ENCODE peak calls at places on chromosome 10, in eight cellular contexts. M is hypothalamus; X is stimulated activated CD4-positive, alpha-beta T cell treated with anti-CD3 and anti-CD28 coated beads, Interleukin-15, amount 100 ng/mL, for 1 hour; Q is SW480; B is GM04504; D is astrocyte of the spinal cord; W is NB4; J is GM12865. N is an unnamed sample.

GRCh38 chr10:11625019-11625735 is 13.7 kb upstream of the USP6NL start:
- DNase-seq in M (no peak), X (no peak), Q (no peak), B (no peak), D (no peak), W (peak; percentile 23), J (peak; percentile 73), N (peak; percentile 59)

GRCh38 chr10:33139191-33139646 is 181.2 kb upstream of the ITGB1 start:
- DNase-seq in M (no peak), X (no peak), Q (peak; percentile 53), B (no peak), D (no peak), W (no peak), J (peak; percentile 10), N (no peak)

GRCh38 chr10:98096316-98096715 is 38.1 kb upstream of the R3HCC1L start:
- DNase-seq in M (no peak), X (no peak), Q (no peak), B (no peak), D (no peak), W (no peak), J (no peak), N (no peak)

GRCh38 chr10:125120046-125120710 is 40.2 kb downstream of the CTBP2 start:
- DNase-seq in M (no peak), X (no peak), Q (peak; percentile 47), B (peak; percentile 53), D (peak; percentile 53), W (no peak), J (no peak), N (no peak)

GRCh38 chr10:113746188-113746950 is 5.1 kb upstream of the PLEKHS1 start:
- DNase-seq in M (no peak), X (no peak), Q (no peak), B (no peak), D (no peak), W (no peak), J (no peak), N (no peak)

GRCh38 chr10:2077231-2077630 is 339.9 kb upstream of the ADARB2 start:
- DNase-seq in M (no peak), X (no peak), Q (no peak), B (no peak), D (no peak), W (no peak), J (no peak), N (no peak)

GRCh38 chr10:65294329-65294728 is 1631.5 kb upstream of the LRRTM3 start:
- DNase-seq in M (no peak), X (no peak), Q (no peak), B (peak; percentile 11), D (peak; percentile 30), W (no peak), J (no peak), N (no peak)

GRCh38 chr10:44811072-44811471 is 100.1 kb upstream of the TMEM72 start:
- DNase-seq in M (no peak), X (no peak), Q (no peak), B (no peak), D (no peak), W (no peak), J (no peak), N (no peak)

GRCh38 chr10:49539320-49539885 is 482 bp upstream of the ERCC6 start:
- DNase-seq in M (no peak), X (no peak), Q (peak; percentile 50), B (no peak), D (peak; percentile 68), W (peak; percentile 79), J (no peak), N (peak; percentile 44)

GRCh38 chr10:87534173-87534858 is 29.6 kb downstream of the MINPP1 start:
- DNase-seq in M (no peak), X (no peak), Q (no peak), B (no peak), D (no peak), W (no peak), J (peak; percentile 70), N (peak; percentile 34)

GRCh38 chr10:84523509-84523908 is 195.1 kb downstream of the CCSER2 start:
- DNase-seq in M (no peak), X (no peak), Q (peak; percentile 62), B (no peak), D (peak; percentile 33), W (no peak), J (no peak), N (no peak)

GRCh38 chr10:5968037-5968680 is 9.2 kb downstream of the IL15RA start:
- DNase-seq in M (no peak), X (no peak), Q (no peak), B (no peak), D (no peak), W (no peak), J (no peak), N (no peak)

GRCh38 chr10:92175164-92175563 is 115.7 kb downstream of the CPEB3 start:
- DNase-seq in M (no peak), X (no peak), Q (no peak), B (no peak), D (no peak), W (no peak), J (no peak), N (no peak)

GRCh38 chr10:119343001-119343601 is 135.7 kb downstream of the GRK5 start:
- DNase-seq in M (no peak), X (no peak), Q (no peak), B (no peak), D (no peak), W (no peak), J (no peak), N (no peak)

GRCh38 chr10:14876764-14877163 is 1.9 kb upstream of the SUV39H2 start:
- DNase-seq in M (no peak), X (no peak), Q (no peak), B (no peak), D (no peak), W (no peak), J (no peak), N (no peak)

GRCh38 chr10:104072786-104073185 is 12.9 kb downstream of the COL17A1 start:
- DNase-seq in M (no peak), X (no peak), Q (no peak), B (no peak), D (no peak), W (no peak), J (no peak), N (no peak)

GRCh38 chr10:126638542-126638941 is 32.0 kb downstream of the C10orf90 start:
- DNase-seq in M (no peak), X (no peak), Q (no peak), B (no peak), D (no peak), W (no peak), J (no peak), N (no peak)

GRCh38 chr10:80702143-80702542 is 164.4 kb downstream of the SH2D4B start:
- DNase-seq in M (no peak), X (no peak), Q (no peak), B (no peak), D (no peak), W (peak; percentile 26), J (peak; percentile 47), N (no peak)

GRCh38 chr10:70872281-70872680 is 16.1 kb downstream of the PCBD1 start:
- DNase-seq in M (no peak), X (no peak), Q (no peak), B (no peak), D (no peak), W (no peak), J (no peak), N (no peak)

GRCh38 chr10:59098811-59099452 is 77.5 kb upstream of the PHYHIPL start:
- DNase-seq in M (no peak), X (no peak), Q (no peak), B (no peak), D (peak; percentile 66), W (no peak), J (no peak), N (no peak)

GRCh38 chr10:96044686-96045085 is 1.3 kb downstream of the CCNJ start:
- DNase-seq in M (no peak), X (no peak), Q (peak; percentile 1), B (peak; percentile 8), D (peak; percentile 52), W (peak; percentile 79), J (peak; percentile 14), N (no peak)

GRCh38 chr10:119608316-119609155 is 11.8 kb upstream of the TIAL1 start:
- DNase-seq in M (peak; percentile 43), X (no peak), Q (peak; percentile 50), B (no peak), D (peak; percentile 32), W (peak; percentile 50), J (peak; percentile 21), N (peak; percentile 45)

GRCh38 chr10:98460837-98461499 is 14.2 kb upstream of the HPS1 start:
- DNase-seq in M (no peak), X (no peak), Q (peak; percentile 87), B (peak; percentile 76), D (peak; percentile 88), W (peak; percentile 16), J (no peak), N (no peak)

GRCh38 chr10:47176206-47176902 is 123.6 kb upstream of the GDF10 start:
- DNase-seq in M (no peak), X (no peak), Q (no peak), B (no peak), D (no peak), W (no peak), J (no peak), N (no peak)

GRCh38 chr10:91540714-91541113 is 92.2 kb downstream of the PPP1R3C start:
- DNase-seq in M (no peak), X (no peak), Q (no peak), B (no peak), D (no peak), W (no peak), J (peak; percentile 22), N (no peak)

GRCh38 chr10:127215882-127216281 is 19.5 kb upstream of the INSYN2A start:
- DNase-seq in M (no peak), X (no peak), Q (no peak), B (no peak), D (peak; percentile 34), W (no peak), J (no peak), N (no peak)

GRCh38 chr10:59894114-59894513 is 12.2 kb downstream of the CCDC6 start:
- DNase-seq in M (no peak), X (no peak), Q (no peak), B (peak; percentile 59), D (peak; percentile 86), W (no peak), J (no peak), N (no peak)

GRCh38 chr10:96502561-96503267 is 11.0 kb downstream of the TLL2 start:
- DNase-seq in M (no peak), X (no peak), Q (no peak), B (no peak), D (peak; percentile 28), W (no peak), J (no peak), N (peak; percentile 4)

GRCh38 chr10:23370106-23370505 is 25.5 kb upstream of the C10orf67 start:
- DNase-seq in M (no peak), X (no peak), Q (no peak), B (no peak), D (no peak), W (peak; percentile 12), J (no peak), N (no peak)

GRCh38 chr10:103448751-103449150 is 3.4 kb downstream of the CALHM2 start:
- DNase-seq in M (no peak), X (no peak), Q (no peak), B (peak; percentile 87), D (peak; percentile 53), W (no peak), J (no peak), N (no peak)

GRCh38 chr10:62047960-62048383 is 146.5 kb downstream of the ARID5B start:
- DNase-seq in M (no peak), X (no peak), Q (no peak), B (no peak), D (peak; percentile 35), W (peak; percentile 22), J (peak; percentile 51), N (no peak)

GRCh38 chr10:93072225-93072712 is 1.4 kb upstream of the CYP26A1 start:
- DNase-seq in M (no peak), X (no peak), Q (peak; percentile 58), B (no peak), D (no peak), W (no peak), J (no peak), N (peak; percentile 41)

GRCh38 chr10:480928-481551 is 208.4 kb downstream of the DIP2C start:
- DNase-seq in M (no peak), X (no peak), Q (no peak), B (no peak), D (no peak), W (no peak), J (no peak), N (no peak)